ENCODE peak calls at places on chromosomes 7 and 10, in eight cellular contexts. P is activated CD4-positive, alpha-beta T cell treated with anti-CD3 and anti-CD28 coated beads, Interleukin-2, amount 50 U/mL, for 4 hours; C is GM20000; S is naive B cell; K is ELR; T is stimulated activated CD4-positive, alpha-beta T cell treated with anti-CD3 and anti-CD28 coated beads, TNF-alpha, amount 100 ng/mL, for 24 hours; L is NCI-H1694 treated with DMSO at 0.1 percent for 48 hours; G is stimulated activated CD8-positive, alpha-beta memory T cell treated with anti-CD3 and anti-CD28 coated beads, Interleukin-7, amount 100 ng/mL, for 4 hours. O is an unnamed sample.

GRCh38 chr7:13024323-13024722 is 336.9 kb downstream of the ARL4A start:
- DNase-seq in P (no peak), C (no peak), S (no peak), K (no peak), T (no peak), L (no peak), G (no peak), O (no peak)

GRCh38 chr10:14574291-14574690 is 200.4 kb downstream of the FAM107B start:
- DNase-seq in P (no peak), C (no peak), S (no peak), K (no peak), T (no peak), L (no peak), G (no peak), O (no peak)

GRCh38 chr10:13139150-13139549 is 22.2 kb upstream of the MCM10 start:
- DNase-seq in P (no peak), C (no peak), S (no peak), K (no peak), T (no peak), L (no peak), G (no peak), O (no peak)

GRCh38 chr7:16978358-16979244 is 96.8 kb upstream of the AGR3 start:
- DNase-seq in P (no peak), C (no peak), S (no peak), K (peak), T (no peak), L (no peak), G (no peak), O (no peak)

GRCh38 chr10:30765022-30765610 is 135.6 kb upstream of the LYZL2 start:
- DNase-seq in P (no peak), C (no peak), S (no peak), K (no peak), T (no peak), L (no peak), G (no peak), O (no peak)

GRCh38 chr10:15789793-15790525 is 70.2 kb upstream of the ITGA8 start:
- DNase-seq in P (no peak), C (no peak), S (no peak), K (peak), T (no peak), L (no peak), G (no peak), O (no peak)

GRCh38 chr7:3244241-3244814 is 56.7 kb upstream of the SDK1 start:
- DNase-seq in P (no peak), C (no peak), S (no peak), K (peak), T (no peak), L (no peak), G (no peak), O (no peak)

GRCh38 chr10:73248259-73248724 is 1.2 kb upstream of the DNAJC9 start:
- DNase-seq in P (no peak), C (no peak), S (no peak), K (peak), T (no peak), L (no peak), G (no peak), O (no peak)

GRCh38 chr7:30281263-30281662 is 3.1 kb upstream of the ZNRF2 start:
- DNase-seq in P (no peak), C (no peak), S (no peak), K (no peak), T (no peak), L (no peak), G (no peak), O (no peak)

GRCh38 chr10:69845574-69846251 is 44.0 kb downstream of the COL13A1 start:
- DNase-seq in P (no peak), C (no peak), S (no peak), K (peak), T (no peak), L (no peak), G (no peak), O (no peak)

GRCh38 chr10:22681783-22682183 is 32.6 kb downstream of the PIP4K2A start:
- DNase-seq in P (peak), C (no peak), S (no peak), K (peak), T (no peak), L (no peak), G (no peak), O (no peak)

GRCh38 chr10:92850186-92850585 is 1.9 kb downstream of the EXOC6 start:
- DNase-seq in P (no peak), C (no peak), S (no peak), K (peak), T (no peak), L (no peak), G (no peak), O (no peak)

GRCh38 chr10:74923556-74923955 is 97.2 kb downstream of the KAT6B start:
- DNase-seq in P (no peak), C (no peak), S (no peak), K (peak), T (no peak), L (peak), G (peak), O (no peak)